ENCODE peak calls at places on chromosomes 13 and 19, in four cellular contexts. S is IMR-90, W is gastrocnemius medialis, H is endothelial cell of umbilical vein. Q is an unnamed sample.

GRCh38 chr13:92196566-92197256 is 798.3 kb downstream of the GPC5 start:
- DNase-seq in S (peak), W (no peak), H (no peak), Q (no peak)

GRCh38 chr13:23086951-23087350 is 93.8 kb upstream of the SGCG start:
- DNase-seq in S (no peak), W (no peak), H (no peak), Q (no peak)

GRCh38 chr13:79659161-79659560 is 178.2 kb downstream of the NDFIP2 start:
- DNase-seq in S (no peak), W (peak), H (peak), Q (no peak)

GRCh38 chr19:45418812-45419211 is 4.9 kb downstream of the ERCC1 start:
- DNase-seq in S (no peak), W (no peak), H (no peak), Q (no peak)

GRCh38 chr19:50565984-50566903 is 2.0 kb downstream of the LRRC4B start:
- DNase-seq in S (no peak), W (no peak), H (no peak), Q (no peak)

GRCh38 chr19:16893686-16893990 is 4.8 kb downstream of the F2RL3 start:
- DNase-seq in S (no peak), W (no peak), H (no peak), Q (no peak)

GRCh38 chr19:18846862-18847515 is 15.2 kb downstream of the UPF1 start:
- DNase-seq in S (peak), W (peak), H (peak), Q (peak)

GRCh38 chr19:10043286-10043927 is 30.1 kb downstream of the RDH8 start:
- DNase-seq in S (peak), W (no peak), H (no peak), Q (no peak)

GRCh38 chr19:49860716-49861100 is 6.7 kb downstream of the PNKP start:
- DNase-seq in S (no peak), W (no peak), H (no peak), Q (no peak)

GRCh38 chr19:35461050-35461449 is 13.0 kb downstream of the FFAR2 start:
- DNase-seq in S (no peak), W (no peak), H (no peak), Q (no peak)

GRCh38 chr19:35153701-35154534 is 617 bp upstream of the FXYD5 start:
- DNase-seq in S (no peak), W (no peak), H (peak), Q (no peak)

DNA sequence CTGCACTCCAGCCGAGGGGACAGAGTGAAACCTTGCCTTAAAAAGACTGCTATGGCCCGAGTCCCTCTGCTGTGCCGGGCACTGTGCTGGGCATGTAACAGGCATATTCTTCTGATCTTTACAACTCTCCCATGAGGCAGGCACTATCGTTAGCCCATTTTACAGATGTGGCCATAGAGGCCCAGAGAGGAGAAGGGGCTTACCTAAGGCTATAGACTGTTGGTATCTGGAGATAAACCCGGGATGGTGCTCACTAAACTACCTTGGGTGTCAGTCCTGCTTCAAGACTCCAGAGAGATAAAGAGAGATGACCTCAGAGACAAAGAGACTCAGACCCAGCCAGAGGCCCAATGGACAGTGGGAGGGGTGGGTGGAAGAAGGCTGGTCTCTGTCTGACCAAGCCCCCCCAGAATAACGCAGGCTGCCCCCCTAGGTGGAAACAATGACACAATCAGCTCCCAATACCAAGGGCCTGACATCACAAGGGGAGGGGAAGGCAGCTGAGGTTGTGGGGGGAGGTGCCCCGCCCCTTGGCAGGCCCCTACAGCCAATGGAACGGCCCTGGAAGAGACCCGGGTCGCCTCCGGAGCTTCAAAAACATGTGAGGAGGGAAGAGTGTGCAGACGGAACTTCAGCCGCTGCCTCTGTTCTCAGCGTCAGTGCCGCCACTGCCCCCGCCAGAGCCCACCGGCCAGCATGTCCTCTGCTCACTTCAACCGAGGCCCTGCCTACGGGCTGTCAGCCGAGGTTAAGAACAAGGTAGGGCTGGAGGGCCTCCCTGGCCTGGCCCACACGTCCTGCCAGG is at the start of gene CNN1:
- DNase-seq in S (peak), W (no peak), H (peak), Q (peak)
- H3K27ac ChIP-seq in S (peak), W (peak), H (no peak), Q (peak)

GRCh38 chr13:94050686-94051085 is 428.8 kb downstream of the DCT start:
- DNase-seq in S (no peak), W (no peak), H (no peak), Q (no peak)
- TF ChIP-seq POLR2A in S (no peak), W (no peak), H (no peak), Q (no peak)

DNA sequence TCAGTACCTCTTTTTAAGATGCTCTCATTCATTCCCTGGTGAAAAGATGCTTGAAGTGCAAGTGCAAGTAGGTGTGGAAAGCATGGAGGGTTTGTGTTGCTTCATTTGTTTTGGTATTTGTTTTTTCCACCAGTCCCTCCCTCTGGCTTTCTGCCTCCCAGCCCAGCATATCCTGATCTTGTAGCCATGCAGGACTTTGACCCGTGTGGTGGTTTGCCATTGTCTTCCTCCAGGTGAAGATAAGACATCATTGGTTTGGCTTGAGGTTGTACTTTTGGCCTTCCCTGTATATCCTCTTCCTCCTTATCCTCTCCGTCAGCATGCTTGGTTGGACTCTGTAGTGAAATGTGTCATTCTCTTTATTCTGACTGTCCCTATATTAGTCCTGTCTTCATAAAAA is 9.1 kb downstream of the SPINT2 start:
- DNase-seq in S (no peak), W (no peak), H (no peak), Q (no peak)
- TF ChIP-seq CTCF in S (no peak), W (no peak), H (no peak), Q (no peak)

GRCh38 chr19:41479757-41480191 is 36.8 kb downstream of the ERICH4 start:
- DNase-seq in S (no peak), W (no peak), H (peak), Q (peak)
- H3K27ac ChIP-seq in S (no peak), W (peak), H (peak), Q (no peak)

GRCh38 chr13:72590091-72590490 is 137.3 kb downstream of the MZT1 start:
- DNase-seq in S (no peak), W (no peak), H (no peak), Q (no peak)

GRCh38 chr13:72586519-72586918 is 140.9 kb downstream of the MZT1 start:
- DNase-seq in S (no peak), W (no peak), H (no peak), Q (peak)

GRCh38 chr13:72585254-72585653 is 142.2 kb downstream of the MZT1 start:
- DNase-seq in S (no peak), W (no peak), H (no peak), Q (no peak)
- TF ChIP-seq POLR2A in S (no peak), W (no peak), H (no peak), Q (no peak)

GRCh38 chr13:45889582-45890243 is 38.2 kb upstream of the SIAH3 start:
- DNase-seq in S (no peak), W (no peak), H (no peak), Q (no peak)
- TF ChIP-seq CTCF in S (no peak), W (no peak), H (no peak), Q (no peak)

DNA sequence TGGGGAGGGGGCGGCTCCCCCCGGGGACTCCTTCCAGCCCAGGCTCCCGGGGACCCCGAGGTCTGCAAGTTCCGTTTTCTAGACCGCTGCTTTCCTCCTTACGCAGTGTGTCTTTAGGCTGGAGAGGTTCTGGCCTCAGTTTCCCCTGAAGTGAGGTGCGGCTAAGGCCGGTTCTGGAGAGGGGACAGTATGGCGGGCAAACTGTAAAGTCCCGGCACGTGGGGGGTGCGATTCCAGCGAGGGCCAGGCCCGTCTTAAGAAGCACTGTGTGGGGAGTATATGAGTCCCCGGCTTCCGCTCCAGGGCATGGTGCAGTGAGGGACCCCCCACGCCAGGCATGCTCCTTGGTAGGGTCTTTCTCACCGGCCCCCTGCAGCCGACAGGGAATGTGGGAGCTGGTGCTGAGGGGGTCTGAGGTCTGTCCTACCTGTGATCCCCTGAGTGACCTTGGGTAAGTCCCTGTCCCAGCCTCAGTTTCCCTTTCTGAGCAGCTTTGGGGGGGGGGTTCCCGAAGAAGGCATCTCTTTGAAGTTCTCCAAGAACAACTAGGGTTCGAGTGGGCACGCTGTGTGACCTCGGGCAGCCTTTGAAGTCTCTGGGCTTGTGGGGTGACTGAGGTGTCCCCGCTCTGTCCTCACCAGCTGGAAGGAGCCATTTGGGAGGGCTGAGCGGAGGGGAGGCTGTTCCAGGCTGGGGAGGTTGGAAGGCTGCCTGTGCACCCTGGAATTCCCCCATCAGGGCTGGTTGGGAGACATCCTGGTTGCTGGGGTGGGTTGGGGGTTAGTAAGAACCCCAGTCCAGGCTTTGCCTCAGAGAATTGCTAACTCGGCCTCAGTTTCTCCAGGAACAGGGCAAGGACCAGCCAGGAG is 1.4 kb downstream of the NFIC start:
- DNase-seq in S (no peak), W (no peak), H (no peak), Q (no peak)
- H3K27ac ChIP-seq in S (peak), W (peak), H (no peak), Q (peak)